ENCODE peak calls at places on chromosome 18, in seven cellular contexts. I is upper lobe of right lung; G is fibroblast of lung; M is tibial artery; T is GM20000; P is choroid plexus epithelial cell; Z is CD8-positive, alpha-beta T cell. N is an unnamed sample.

GRCh38 chr18:68221116-68221724 is 493.7 kb downstream of the TMX3 start:
- DNase-seq in M (no peak), P (peak), T (no peak), Z (no peak), G (peak), I (no peak), N (no peak)

GRCh38 chr18:79953921-79954651 is 2.6 kb upstream of the SLC66A2 start:
- DNase-seq in G (no peak), Z (no peak), M (no peak), I (no peak), P (no peak), T (no peak), N (no peak)

GRCh38 chr18:68638613-68639012 is 76.3 kb downstream of the TMX3 start:
- DNase-seq in Z (no peak), I (no peak), P (no peak), T (no peak), G (no peak), M (no peak), N (no peak)

GRCh38 chr18:22838639-22839487 is 94.3 kb upstream of the RBBP8 start:
- DNase-seq in I (no peak), G (no peak), M (no peak), Z (no peak), T (peak), P (no peak), N (no peak)

GRCh38 chr18:23244431-23244830 is 109.1 kb downstream of the CABLES1 start:
- DNase-seq in G (no peak), Z (no peak), M (no peak), P (no peak), I (no peak), T (no peak), N (no peak)

GRCh38 chr18:2143666-2144065 is 427.6 kb downstream of the METTL4 start:
- DNase-seq in Z (no peak), M (no peak), P (peak), G (no peak), T (no peak), I (no peak), N (no peak)

GRCh38 chr18:45923138-45923537 is 44.0 kb downstream of the EPG5 start:
- DNase-seq in P (no peak), Z (no peak), G (no peak), I (no peak), M (no peak), T (no peak), N (no peak)

GRCh38 chr18:23862071-23862470 is 152.5 kb upstream of the TTC39C start:
- DNase-seq in I (no peak), M (no peak), P (peak), G (peak), Z (no peak), T (no peak), N (no peak)

GRCh38 chr18:13067966-13068365 is 76.8 kb downstream of the CEP192 start:
- DNase-seq in Z (no peak), M (no peak), P (no peak), T (no peak), G (no peak), I (no peak), N (no peak)

GRCh38 chr18:57644540-57644939 is 22.9 kb upstream of the NARS1 start:
- DNase-seq in G (peak), P (peak), Z (no peak), I (no peak), T (no peak), M (no peak), N (no peak)

GRCh38 chr18:68679531-68679930 is 35.4 kb downstream of the TMX3 start:
- DNase-seq in P (peak), I (no peak), M (no peak), T (no peak), Z (no peak), G (no peak), N (no peak)

GRCh38 chr18:28080876-28081300 is 96.0 kb downstream of the CDH2 start:
- DNase-seq in M (no peak), G (no peak), P (peak), I (no peak), Z (no peak), T (no peak), N (no peak)

GRCh38 chr18:10681581-10682367 is 155.9 kb downstream of the NAPG start:
- DNase-seq in M (no peak), T (no peak), Z (no peak), I (no peak), G (no peak), P (peak), N (no peak)

GRCh38 chr18:10726198-10727068 is 200.6 kb downstream of the NAPG start:
- DNase-seq in M (no peak), T (no peak), G (no peak), P (no peak), Z (no peak), I (no peak), N (peak)

GRCh38 chr18:12121175-12122095 is 27.8 kb downstream of the ANKRD62 start:
- DNase-seq in M (no peak), T (no peak), I (no peak), Z (no peak), P (peak), G (peak), N (no peak)

GRCh38 chr18:7370812-7371211 is 139.9 kb downstream of the LRRC30 start:
- DNase-seq in Z (no peak), T (no peak), P (no peak), G (no peak), M (peak), I (no peak), N (no peak)

GRCh38 chr18:7021994-7022840 is 95.4 kb downstream of the LAMA1 start:
- DNase-seq in Z (no peak), M (no peak), T (no peak), P (peak), I (no peak), G (peak), N (no peak)

GRCh38 chr18:11857177-11857887 is 6.1 kb downstream of the CHMP1B start:
- DNase-seq in P (peak), T (no peak), Z (no peak), I (no peak), M (peak), G (peak), N (no peak)

GRCh38 chr18:58787750-58788149 is 76.9 kb upstream of the ZNF532 start:
- DNase-seq in I (no peak), M (no peak), G (no peak), T (no peak), Z (no peak), P (no peak), N (no peak)

GRCh38 chr18:2906522-2907458 is 60.0 kb downstream of the EMILIN2 start:
- DNase-seq in G (no peak), M (no peak), Z (peak), I (peak), P (no peak), T (peak), N (peak)

GRCh38 chr18:13584826-13585225 is 141.5 kb downstream of the FAM210A start:
- DNase-seq in T (no peak), Z (no peak), P (no peak), I (no peak), M (no peak), G (no peak), N (no peak)

GRCh38 chr18:22346968-22347611 is 70.6 kb downstream of the CTAGE1 start:
- DNase-seq in T (peak), P (peak), I (peak), M (peak), Z (no peak), G (peak), N (no peak)

GRCh38 chr18:58662118-58662517 is 9.1 kb upstream of the MALT1 start:
- DNase-seq in T (no peak), P (no peak), M (no peak), Z (no peak), G (no peak), I (no peak), N (no peak)

GRCh38 chr18:38042496-38042895 is 476.9 kb upstream of the CELF4 start:
- DNase-seq in G (no peak), Z (no peak), M (no peak), P (no peak), I (no peak), T (no peak), N (no peak)

GRCh38 chr18:38052879-38053590 is 487.4 kb upstream of the CELF4 start:
- DNase-seq in P (no peak), I (no peak), T (no peak), M (no peak), G (no peak), Z (no peak), N (no peak)

DNA sequence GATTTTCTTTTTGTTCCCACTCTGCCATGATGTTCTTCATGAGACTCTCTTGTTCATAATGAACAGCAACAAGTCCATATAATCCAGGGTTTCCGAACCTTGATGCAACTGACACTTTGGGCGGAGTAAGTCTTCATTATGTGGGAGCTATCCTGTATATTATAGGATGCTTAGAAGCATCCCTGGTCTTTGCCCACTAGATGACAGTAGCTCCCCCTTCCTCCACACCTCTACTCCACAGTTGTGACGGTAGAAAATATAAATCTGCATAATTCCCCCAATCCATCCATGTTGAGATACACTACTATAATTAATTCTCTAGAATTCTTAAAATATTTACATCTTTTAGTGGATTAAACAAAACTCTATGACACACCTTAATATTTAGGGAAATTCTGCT is 482.2 kb upstream of the CELF4 start:
- DNase-seq in M (no peak), P (no peak), T (no peak), I (no peak), G (no peak), Z (no peak), N (no peak)
- TF ChIP-seq CTCF in M (no peak), P (no peak), T (no peak), I (no peak), G (no peak), Z (no peak), N (no peak)

GRCh38 chr18:75207298-75208054 is 1.5 kb downstream of the PTGR3 start:
- DNase-seq in Z (no peak), P (peak), T (peak), M (no peak), I (no peak), G (peak), N (peak)

GRCh38 chr18:75206637-75207297 is 2.2 kb downstream of the PTGR3 start:
- DNase-seq in T (no peak), Z (no peak), P (no peak), M (no peak), G (no peak), I (no peak), N (no peak)

GRCh38 chr18:75209129-75209951 is at the start of gene PTGR3:
- DNase-seq in I (peak), M (peak), P (peak), G (peak), T (peak), Z (peak), N (peak)

GRCh38 chr18:75208836-75209128 is 157 bp downstream of the PTGR3 start:
- DNase-seq in T (no peak), I (no peak), P (no peak), G (no peak), M (peak), Z (no peak), N (no peak)

DNA sequence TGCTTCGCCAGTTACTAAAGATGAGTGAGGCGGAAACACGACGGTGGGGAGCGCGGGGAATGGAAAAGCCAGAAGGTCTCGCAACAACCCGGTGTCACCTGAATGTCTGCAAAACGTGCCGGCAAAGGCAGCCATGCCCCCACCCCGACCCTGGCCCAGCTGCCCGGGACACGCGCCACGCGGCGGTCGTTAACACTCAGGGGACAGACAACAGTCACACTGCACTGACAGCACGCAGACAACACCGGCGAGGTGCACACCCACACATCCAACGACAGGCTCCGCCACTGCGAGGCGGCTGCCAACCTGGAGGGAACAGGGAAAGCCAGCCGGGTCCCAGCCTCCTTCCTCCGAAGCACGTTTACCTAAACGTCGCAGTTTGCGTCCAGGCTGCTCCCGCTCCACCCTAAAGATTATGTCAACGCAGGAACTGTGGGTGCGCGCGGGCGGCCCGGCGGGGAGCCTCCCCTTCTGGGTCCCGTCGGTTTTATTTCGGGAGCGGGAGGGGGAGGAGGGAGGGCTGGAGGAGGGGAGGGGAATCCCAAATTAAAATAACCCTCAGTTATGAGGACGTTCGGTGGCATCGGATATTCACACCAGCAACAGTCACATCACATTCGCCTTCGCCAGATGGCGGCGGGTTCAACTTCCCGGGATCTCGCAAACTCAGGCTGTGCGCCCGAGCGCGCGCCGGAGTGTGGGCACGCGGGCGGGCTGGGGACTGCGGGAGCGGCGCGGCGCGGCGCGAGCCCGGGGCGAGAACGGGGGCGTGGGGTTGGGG is 694 bp downstream of the PTGR3 start:
- DNase-seq in I (peak), M (peak), P (peak), G (peak), T (peak), Z (peak), N (peak)
- TF ChIP-seq CTCF in I (no peak), M (no peak), P (no peak), G (no peak), T (no peak), Z (no peak), N (no peak)

GRCh38 chr18:49461602-49461977 is 1.1 kb upstream of the DYM start:
- DNase-seq in P (no peak), G (no peak), M (no peak), Z (no peak), T (no peak), I (no peak), N (no peak)

GRCh38 chr18:49457616-49458015 is 2.8 kb downstream of the DYM start:
- DNase-seq in M (no peak), T (no peak), I (no peak), P (no peak), G (no peak), Z (no peak), N (no peak)

GRCh38 chr18:49464718-49465598 is 4.5 kb upstream of the DYM start:
- DNase-seq in T (no peak), P (peak), M (no peak), G (peak), I (no peak), Z (no peak), N (no peak)

GRCh38 chr18:49459404-49460171 is 857 bp downstream of the DYM start:
- DNase-seq in M (peak), G (no peak), T (peak), I (no peak), P (peak), Z (peak), N (peak)

DNA sequence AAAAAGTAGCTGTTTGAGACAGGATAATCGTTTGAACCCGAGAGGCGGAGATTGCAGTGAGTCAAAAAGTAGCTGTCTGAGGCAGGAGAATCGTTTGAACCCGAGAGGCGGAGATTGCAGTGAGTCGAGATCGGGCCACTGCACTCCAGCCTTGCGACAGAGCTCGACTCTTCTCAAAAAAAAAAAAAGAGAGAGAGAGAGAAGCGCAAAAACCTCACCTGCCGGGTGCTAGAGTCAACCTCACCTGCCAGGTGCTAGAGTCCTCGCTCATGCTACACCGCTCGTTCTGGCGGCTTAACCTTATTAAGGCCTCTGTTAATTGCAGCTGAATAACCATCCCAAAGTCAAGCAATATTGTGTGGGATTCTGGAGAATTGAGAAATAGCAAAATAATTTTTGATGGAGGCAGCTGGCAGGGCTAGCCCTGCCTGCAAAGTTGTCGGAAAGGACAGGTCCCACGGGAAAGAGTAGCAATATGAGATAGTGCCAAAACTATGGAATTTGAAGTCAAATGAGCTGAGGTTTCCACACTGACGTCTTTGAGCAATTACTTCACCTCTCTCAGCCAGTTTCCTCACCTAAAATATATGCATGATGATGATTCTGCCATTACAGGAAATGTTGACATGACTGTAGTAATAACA is 635 bp upstream of the DYM start:
- DNase-seq in P (peak), G (no peak), Z (no peak), I (no peak), T (no peak), M (no peak), N (no peak)
- TF ChIP-seq CTCF in P (no peak), G (no peak), Z (no peak), I (no peak), T (no peak), M (no peak), N (no peak)

DNA sequence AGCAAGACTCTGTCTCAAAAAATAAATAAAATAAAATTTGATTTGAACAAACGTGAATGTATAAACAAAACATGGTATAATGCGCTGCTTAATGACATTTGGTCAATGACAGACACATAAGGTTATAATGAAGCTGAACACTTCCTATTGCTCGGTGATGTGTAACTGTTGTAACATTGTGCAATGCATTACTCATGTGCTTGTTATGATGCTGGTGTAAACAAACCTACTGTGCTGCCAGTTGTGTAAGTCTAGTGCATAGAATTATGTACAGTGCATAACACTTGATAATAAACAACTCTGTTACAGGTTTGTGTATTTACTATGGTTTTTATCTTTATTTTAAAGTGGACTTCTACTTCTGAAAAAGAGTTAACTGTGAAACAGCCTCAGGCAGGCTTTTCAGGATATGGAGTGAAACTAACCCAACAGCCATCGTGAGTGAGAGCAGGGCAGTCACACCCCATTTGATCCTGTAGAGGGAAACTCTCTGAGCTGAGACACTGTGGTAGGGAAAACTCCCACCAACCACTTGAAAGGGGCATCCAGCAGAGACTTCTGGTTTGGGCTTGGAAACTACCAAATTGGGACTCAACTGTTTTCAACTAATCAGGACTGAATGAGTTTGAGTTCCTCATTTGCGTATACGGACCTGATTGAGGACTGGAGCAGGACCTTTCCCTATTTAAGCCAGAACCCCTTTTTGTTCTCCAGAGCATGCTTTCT is 8.7 kb upstream of the RPRD1A start:
- DNase-seq in G (peak), T (no peak), I (no peak), M (no peak), Z (no peak), P (peak), N (no peak)
- TF ChIP-seq CTCF in G (no peak), T (no peak), I (no peak), M (no peak), Z (no peak), P (peak), N (no peak)

GRCh38 chr18:36287653-36288052 is 9.9 kb upstream of the FHOD3 start:
- DNase-seq in G (no peak), Z (no peak), T (no peak), M (no peak), P (no peak), I (no peak), N (no peak)

GRCh38 chr18:36284671-36285295 is 12.7 kb upstream of the FHOD3 start:
- DNase-seq in Z (peak), G (peak), P (peak), T (peak), M (peak), I (no peak), N (peak)

GRCh38 chr18:36283448-36283847 is 14.1 kb upstream of the FHOD3 start:
- DNase-seq in G (no peak), T (no peak), P (no peak), I (no peak), M (no peak), Z (no peak), N (no peak)

GRCh38 chr18:36284268-36284667 is 13.2 kb upstream of the FHOD3 start:
- DNase-seq in P (no peak), G (no peak), Z (no peak), M (no peak), I (no peak), T (no peak), N (no peak)

GRCh38 chr18:36288689-36289088 is 8.8 kb upstream of the FHOD3 start:
- DNase-seq in G (no peak), Z (no peak), T (no peak), I (no peak), P (no peak), M (no peak), N (no peak)
- TF ChIP-seq CTCF in G (no peak), Z (no peak), T (no peak), I (no peak), P (no peak), M (no peak), N (no peak)

GRCh38 chr18:34528177-34528576 is 181.9 kb upstream of the DTNA start:
- DNase-seq in Z (no peak), P (no peak), G (no peak), M (no peak), T (no peak), I (no peak), N (no peak)
- TF ChIP-seq CTCF in Z (no peak), P (no peak), G (no peak), M (no peak), T (no peak), I (no peak), N (no peak)

DNA sequence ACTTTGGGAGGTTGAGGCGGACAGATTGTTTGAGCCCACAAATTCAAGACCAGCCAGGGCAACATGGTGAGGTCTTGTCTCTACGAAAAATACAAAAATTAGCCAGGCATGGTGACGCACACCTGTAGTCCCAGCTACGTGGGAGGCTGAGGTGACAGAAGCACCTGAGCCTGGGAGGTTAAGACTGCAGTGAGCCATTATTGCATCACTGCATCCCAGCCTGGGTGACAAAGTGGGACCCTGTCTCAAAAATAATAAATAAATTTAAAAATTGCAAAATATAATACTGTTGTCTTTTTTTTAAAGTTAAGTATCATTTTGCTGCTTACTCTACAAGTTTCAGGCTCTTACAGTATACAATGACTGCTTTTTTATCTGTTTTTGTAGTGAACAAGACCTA is 4.0 kb upstream of the ANKRD12 start:
- DNase-seq in I (no peak), P (no peak), Z (no peak), T (no peak), M (no peak), G (no peak), N (no peak)
- TF ChIP-seq CTCF in I (no peak), P (no peak), Z (no peak), T (no peak), M (no peak), G (no peak), N (no peak)